ENCODE peak calls at places on chromosomes 5 and 9, in seven cellular contexts. X, S, Z, P, G, R and H are unnamed samples.

GRCh38 chr9:129130791-129131190 is 19.6 kb downstream of the PTPA start:
- DNase-seq in X (no peak), S (no peak), Z (no peak), P (no peak), G (no peak), R (no peak), H (no peak)

GRCh38 chr5:82912462-82912861 is 164.7 kb downstream of the TMEM167A start:
- DNase-seq in X (no peak), S (no peak), Z (no peak), P (no peak), G (no peak), R (no peak), H (no peak)

GRCh38 chr9:35783418-35783817 is 8.0 kb upstream of the NPR2 start:
- DNase-seq in X (no peak), S (no peak), Z (no peak), P (no peak), G (no peak), R (no peak), H (no peak)

GRCh38 chr5:93100433-93100832 is 480.6 kb downstream of the NR2F1-AS1 start:
- DNase-seq in X (no peak), S (no peak), Z (no peak), P (peak; percentile 62), G (no peak), R (no peak), H (no peak)

GRCh38 chr5:159156426-159156835 is 52.9 kb downstream of the RNF145 start:
- DNase-seq in X (no peak), S (no peak), Z (no peak), P (no peak), G (no peak), R (no peak), H (no peak)

GRCh38 chr9:133707761-133708122 is 30.4 kb downstream of the SARDH start:
- DNase-seq in X (no peak), S (no peak), Z (peak; percentile 14), P (no peak), G (peak; percentile 64), R (no peak), H (no peak)

GRCh38 chr5:57072218-57072892 is 101.5 kb upstream of the GPBP1 start:
- DNase-seq in X (no peak), S (no peak), Z (no peak), P (no peak), G (no peak), R (no peak), H (no peak)

GRCh38 chr9:76592105-76593010 is 133.4 kb downstream of the GCNT1 start:
- DNase-seq in X (no peak), S (no peak), Z (no peak), P (no peak), G (no peak), R (no peak), H (peak; percentile 57)

GRCh38 chr9:18331808-18332209 is 142.1 kb upstream of the ADAMTSL1 start:
- DNase-seq in X (no peak), S (no peak), Z (no peak), P (no peak), G (no peak), R (peak; percentile 99), H (no peak)

GRCh38 chr5:35736280-35736679 is 118.6 kb downstream of the SPEF2 start:
- DNase-seq in X (no peak), S (no peak), Z (no peak), P (no peak), G (no peak), R (no peak), H (no peak)

GRCh38 chr5:124651663-124652513 is 94.6 kb downstream of the ZNF608 start:
- DNase-seq in X (peak; percentile 76), S (peak; percentile 59), Z (peak; percentile 81), P (peak; percentile 89), G (peak; percentile 93), R (peak; percentile 92), H (no peak)

GRCh38 chr9:68418259-68418845 is 61.9 kb downstream of the PGM5 start:
- DNase-seq in X (no peak), S (no peak), Z (no peak), P (no peak), G (no peak), R (no peak), H (no peak)

GRCh38 chr5:171957591-171958251 is 48.7 kb downstream of the FBXW11 start:
- DNase-seq in X (peak; percentile 44), S (no peak), Z (no peak), P (no peak), G (no peak), R (no peak), H (no peak)

DNA sequence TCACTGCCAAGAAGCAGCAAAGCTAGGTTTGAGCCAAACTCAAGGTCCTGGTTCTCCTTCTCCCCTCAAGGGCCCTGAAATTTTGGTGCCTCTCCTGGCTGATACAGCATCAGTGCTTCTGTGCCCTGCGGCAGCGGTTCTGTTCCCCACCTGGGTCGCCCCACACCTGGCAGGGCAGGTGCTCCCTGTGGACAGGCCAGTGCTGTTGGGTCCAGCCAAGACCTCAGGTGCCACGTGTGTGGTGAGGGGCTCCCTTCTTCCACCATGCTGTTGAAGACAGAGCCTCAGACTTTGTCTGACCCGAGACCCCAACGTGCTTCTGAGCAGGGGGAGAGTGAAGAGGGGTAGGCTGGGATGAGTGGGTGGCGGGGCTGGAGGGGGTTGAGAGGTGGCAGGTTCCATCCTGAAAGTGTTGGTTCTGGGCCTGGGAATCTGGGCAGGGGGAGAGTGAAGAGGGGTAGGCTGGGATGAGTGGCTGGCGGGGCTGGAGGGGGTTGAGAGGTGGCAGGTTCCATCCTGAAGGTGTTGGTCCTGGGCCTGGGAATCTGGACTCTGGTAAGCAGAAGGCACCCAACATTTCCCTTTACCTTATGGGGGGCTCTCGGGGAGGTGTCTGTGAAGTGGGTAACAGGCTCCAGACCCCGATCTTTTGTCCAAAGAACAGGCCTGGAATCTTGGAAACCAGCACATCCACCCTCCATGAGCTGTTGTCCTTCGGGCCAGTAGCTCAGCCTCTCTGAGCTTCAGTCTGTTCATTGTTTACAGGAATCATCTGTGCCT is 2.3 kb downstream of the PLEKHG4B start:
- DNase-seq in X (no peak), S (no peak), Z (no peak), P (no peak), G (no peak), R (no peak), H (peak; percentile 28)
- H3K4me3 ChIP-seq in X (no peak overlapping the region), S (no peak overlapping the region), Z (no peak overlapping the region), P (no peak overlapping the region), G (no peak overlapping the region), R (no peak overlapping the region), H (no peak overlapping the region)

DNA sequence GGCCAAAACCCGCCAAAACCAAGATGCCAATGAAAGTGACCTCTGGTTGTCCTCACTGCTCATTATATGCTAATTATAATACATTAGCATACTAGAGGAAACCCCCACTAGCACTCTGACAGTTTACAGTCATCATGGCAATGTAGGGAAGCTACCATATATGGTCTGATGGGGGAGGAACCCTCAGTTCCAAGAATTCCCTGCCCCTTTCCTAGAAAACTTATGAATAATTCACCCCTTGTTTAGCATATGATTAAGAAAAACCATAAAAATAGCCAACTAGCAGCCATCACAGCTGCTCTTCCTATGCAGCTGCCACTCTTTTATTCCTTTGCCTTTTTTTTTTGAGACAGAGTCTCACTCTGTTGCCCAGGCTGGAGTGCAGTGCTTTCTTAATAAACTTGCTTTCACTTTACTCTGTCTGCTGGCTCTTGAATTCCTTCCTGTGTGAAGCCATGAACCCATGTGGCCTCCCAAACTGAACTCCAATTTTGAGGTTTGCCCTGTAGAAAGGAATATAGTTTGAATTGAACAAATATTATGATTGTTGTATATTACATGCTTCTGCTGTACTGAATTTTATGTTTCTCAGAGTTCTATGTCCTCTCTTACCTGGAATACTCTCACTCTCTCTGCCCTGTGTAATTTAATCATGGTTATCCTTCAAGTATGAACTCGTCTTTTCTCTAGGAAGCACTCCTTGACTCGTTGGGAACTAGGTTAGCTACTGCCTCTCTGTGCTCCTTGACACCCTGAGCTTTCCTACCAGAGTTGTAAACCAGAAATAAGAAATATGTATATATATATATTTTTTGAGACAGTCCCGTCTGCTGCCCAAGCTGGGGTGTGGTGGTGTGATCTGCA is 59.8 kb downstream of the KIAA1958 start:
- DNase-seq in X (no peak), S (no peak), Z (no peak), P (peak; percentile 67), G (no peak), R (no peak), H (no peak)
- H3K4me3 ChIP-seq in X (no peak overlapping the region), S (no peak overlapping the region), Z (no peak overlapping the region), P (no peak overlapping the region), G (no peak overlapping the region), R (no peak overlapping the region), H (no peak overlapping the region)

GRCh38 chr9:546235-546634 is 295.3 kb upstream of the DMRT1 start:
- DNase-seq in X (no peak), S (no peak), Z (no peak), P (no peak), G (no peak), R (no peak), H (no peak)

GRCh38 chr9:545480-545879 is 296.0 kb upstream of the DMRT1 start:
- DNase-seq in X (peak; percentile 14), S (no peak), Z (no peak), P (no peak), G (no peak), R (no peak), H (no peak)

GRCh38 chr9:549425-549997 is 292.0 kb upstream of the DMRT1 start:
- DNase-seq in X (no peak), S (no peak), Z (no peak), P (no peak), G (no peak), R (no peak), H (no peak)

GRCh38 chr9:546797-547223 is 294.7 kb upstream of the DMRT1 start:
- DNase-seq in X (no peak), S (no peak), Z (no peak), P (no peak), G (no peak), R (peak; percentile 27), H (no peak)

DNA sequence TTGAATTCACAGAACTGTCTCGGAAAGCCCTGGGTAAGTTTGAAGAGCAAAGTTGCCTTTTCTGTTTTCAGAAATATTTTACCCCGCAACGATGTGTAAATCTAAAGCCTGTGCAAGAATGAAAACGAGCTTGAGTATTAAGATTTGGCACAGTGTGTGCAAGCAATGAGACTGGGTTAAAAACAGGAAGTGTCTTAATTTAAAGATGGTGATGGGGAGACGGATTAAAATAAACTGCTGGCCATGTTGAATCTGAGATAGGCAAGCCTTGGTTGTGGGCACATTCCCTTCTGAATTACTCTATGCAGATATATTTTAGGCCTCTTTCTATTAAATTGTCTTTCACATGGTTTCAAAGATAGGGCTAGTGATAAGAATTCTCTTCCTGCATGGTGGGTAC is 294.2 kb upstream of the DMRT1 start:
- DNase-seq in X (no peak), S (no peak), Z (no peak), P (no peak), G (no peak), R (no peak), H (no peak)
- H3K4me3 ChIP-seq in X (no peak overlapping the region), S (no peak overlapping the region), Z (no peak overlapping the region), P (no peak overlapping the region), G (no peak overlapping the region), R (no peak overlapping the region), H (no peak overlapping the region)

DNA sequence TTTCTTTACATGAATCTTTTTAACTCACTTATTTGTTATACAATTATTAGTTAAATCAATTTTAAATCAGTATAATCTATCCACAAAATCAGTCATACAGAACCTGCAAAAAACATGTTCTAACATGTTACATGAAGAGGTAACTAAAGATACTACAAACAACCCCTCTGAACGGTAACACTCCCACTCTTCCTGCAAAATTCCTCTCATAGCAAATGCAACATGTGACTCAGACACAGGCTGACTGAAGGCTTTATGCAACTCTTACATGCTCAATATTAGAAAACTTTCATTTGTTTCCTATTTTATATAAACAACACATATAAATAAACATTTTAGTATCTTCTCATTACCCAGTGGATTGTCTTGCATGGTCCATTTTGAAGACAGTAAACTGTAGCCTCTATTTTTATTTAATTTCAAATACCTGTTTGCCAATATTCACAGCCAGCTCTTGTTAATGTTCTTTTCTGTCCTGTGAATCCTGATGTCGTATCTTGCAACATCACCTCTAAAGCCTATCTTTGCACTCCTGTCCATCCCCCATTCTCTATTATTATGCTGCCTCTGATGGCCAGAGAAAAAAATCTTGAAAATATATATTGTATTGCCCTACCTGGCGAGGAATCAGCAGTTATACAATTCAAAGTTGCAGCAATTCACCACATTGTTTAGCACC is 100.5 kb upstream of the CCDC152 start:
- DNase-seq in X (no peak), S (no peak), Z (no peak), P (peak; percentile 28), G (no peak), R (no peak), H (no peak)
- H3K4me3 ChIP-seq in X (no peak overlapping the region), S (no peak overlapping the region), Z (no peak overlapping the region), P (peak overlapping the region; percentile 54), G (peak overlapping the region; percentile 4), R (no peak overlapping the region), H (no peak overlapping the region)